ENCODE peak calls at places on chromosome 20, in four cellular contexts. One of them, this sample, is unnamed.

GRCh38 chr20:4202441-4202840 is 187.1 kb upstream of the RNF24 start:
- DNase-seq in SK-N-SH: no peak
- DNase-seq in stomach: no peak
- DNase-seq in GM23248: no peak
- DNase-seq in this sample: no peak

GRCh38 chr20:38126146-38126912 is 38.7 kb downstream of the TGM2 start:
- DNase-seq in stomach: peak; percentile 33
- DNase-seq in SK-N-SH: no peak
- DNase-seq in GM23248: no peak
- DNase-seq in this sample: no peak

GRCh38 chr20:5844063-5844681 is 94.0 kb downstream of the SHLD1 start:
- DNase-seq in SK-N-SH: no peak
- DNase-seq in GM23248: peak; percentile 67
- DNase-seq in stomach: no peak
- DNase-seq in this sample: no peak

GRCh38 chr20:51363813-51364212 is 178.7 kb downstream of the NFATC2 start:
- DNase-seq in GM23248: no peak
- DNase-seq in SK-N-SH: no peak
- DNase-seq in stomach: no peak
- DNase-seq in this sample: no peak

GRCh38 chr20:6704132-6704861 is 63.2 kb upstream of the BMP2 start:
- DNase-seq in SK-N-SH: no peak
- DNase-seq in GM23248: peak; percentile 74
- DNase-seq in stomach: peak; percentile 59
- DNase-seq in this sample: no peak

GRCh38 chr20:2402271-2402980 is 21.7 kb downstream of the TGM6 start:
- DNase-seq in SK-N-SH: peak; percentile 48
- DNase-seq in stomach: no peak
- DNase-seq in GM23248: peak; percentile 83
- DNase-seq in this sample: peak; percentile 30

GRCh38 chr20:17262786-17263185 is 35.9 kb downstream of the PCSK2 start:
- DNase-seq in GM23248: no peak
- DNase-seq in stomach: no peak
- DNase-seq in SK-N-SH: no peak
- DNase-seq in this sample: no peak

GRCh38 chr20:5696011-5696559 is 54.1 kb upstream of the SHLD1 start:
- DNase-seq in stomach: peak; percentile 28
- DNase-seq in SK-N-SH: no peak
- DNase-seq in GM23248: peak; percentile 73
- DNase-seq in this sample: no peak

GRCh38 chr20:23687986-23688385 is 852 bp downstream of the CST4 start:
- DNase-seq in stomach: no peak
- DNase-seq in SK-N-SH: no peak
- DNase-seq in GM23248: no peak
- DNase-seq in this sample: no peak

GRCh38 chr20:38219006-38219950 is 41.3 kb downstream of the KIAA1755 start:
- DNase-seq in GM23248: no peak
- DNase-seq in SK-N-SH: no peak
- DNase-seq in stomach: no peak
- DNase-seq in this sample: no peak

GRCh38 chr20:4117867-4118266 is 102.5 kb upstream of the RNF24 start:
- DNase-seq in GM23248: no peak
- DNase-seq in SK-N-SH: no peak
- DNase-seq in stomach: no peak
- DNase-seq in this sample: no peak

GRCh38 chr20:9409352-9409751 is 105.0 kb upstream of the LAMP5 start:
- DNase-seq in GM23248: peak; percentile 73
- DNase-seq in SK-N-SH: no peak
- DNase-seq in stomach: no peak
- DNase-seq in this sample: no peak

GRCh38 chr20:41889125-41889870 is 271.1 kb upstream of the CHD6 start:
- DNase-seq in SK-N-SH: peak; percentile 47
- DNase-seq in stomach: no peak
- DNase-seq in GM23248: no peak
- DNase-seq in this sample: peak; percentile 22

GRCh38 chr20:10447028-10447427 is 11.9 kb downstream of the SLX4IP start:
- DNase-seq in stomach: peak; percentile 30
- DNase-seq in GM23248: peak; percentile 70
- DNase-seq in SK-N-SH: peak; percentile 55
- DNase-seq in this sample: no peak

GRCh38 chr20:36268501-36269342 is 32.4 kb downstream of the AAR2 start:
- DNase-seq in GM23248: peak; percentile 35
- DNase-seq in SK-N-SH: no peak
- DNase-seq in stomach: no peak
- DNase-seq in this sample: no peak

GRCh38 chr20:62104791-62105345 is 17.4 kb upstream of the LSM14B start:
- DNase-seq in stomach: no peak
- DNase-seq in SK-N-SH: no peak
- DNase-seq in GM23248: peak; percentile 68
- DNase-seq in this sample: no peak

GRCh38 chr20:9112541-9113515 is 43.9 kb downstream of the PLCB4 start:
- DNase-seq in SK-N-SH: no peak
- DNase-seq in GM23248: peak; percentile 39
- DNase-seq in stomach: no peak
- DNase-seq in this sample: peak; percentile 34

GRCh38 chr20:64188682-64189529 is 24.7 kb downstream of the MYT1 start:
- DNase-seq in GM23248: peak; percentile 49
- DNase-seq in stomach: no peak
- DNase-seq in SK-N-SH: peak; percentile 49
- DNase-seq in this sample: peak; percentile 75

GRCh38 chr20:2136275-2136674 is 34.6 kb downstream of the STK35 start:
- DNase-seq in SK-N-SH: no peak
- DNase-seq in stomach: no peak
- DNase-seq in GM23248: no peak
- DNase-seq in this sample: no peak

GRCh38 chr20:46282669-46283068 is 25.6 kb downstream of the CDH22 start:
- DNase-seq in SK-N-SH: no peak
- DNase-seq in GM23248: no peak
- DNase-seq in stomach: no peak
- DNase-seq in this sample: no peak

GRCh38 chr20:10665791-10666190 is 8.0 kb downstream of the JAG1 start:
- DNase-seq in stomach: no peak
- DNase-seq in SK-N-SH: no peak
- DNase-seq in GM23248: no peak
- DNase-seq in this sample: no peak

GRCh38 chr20:39983655-39984054 is 705.4 kb downstream of the MAFB start:
- DNase-seq in GM23248: no peak
- DNase-seq in stomach: no peak
- DNase-seq in SK-N-SH: no peak
- DNase-seq in this sample: no peak

GRCh38 chr20:42506397-42506796 is 683.3 kb downstream of the PTPRT start:
- DNase-seq in GM23248: no peak
- DNase-seq in SK-N-SH: no peak
- DNase-seq in stomach: no peak
- DNase-seq in this sample: no peak

GRCh38 chr20:56217820-56218219 is 30.7 kb upstream of the MC3R start:
- DNase-seq in SK-N-SH: no peak
- DNase-seq in stomach: no peak
- DNase-seq in GM23248: no peak
- DNase-seq in this sample: no peak
- H3K9me3 ChIP-seq in SK-N-SH: no peaks in the 10 kb centered on the region
- H3K9me3 ChIP-seq in stomach: peaks cover 18% of the 10 kb centered on the region
- H3K9me3 ChIP-seq in GM23248: no peaks in the 10 kb centered on the region
- H3K9me3 ChIP-seq in this sample: no peaks in the 10 kb centered on the region

DNA sequence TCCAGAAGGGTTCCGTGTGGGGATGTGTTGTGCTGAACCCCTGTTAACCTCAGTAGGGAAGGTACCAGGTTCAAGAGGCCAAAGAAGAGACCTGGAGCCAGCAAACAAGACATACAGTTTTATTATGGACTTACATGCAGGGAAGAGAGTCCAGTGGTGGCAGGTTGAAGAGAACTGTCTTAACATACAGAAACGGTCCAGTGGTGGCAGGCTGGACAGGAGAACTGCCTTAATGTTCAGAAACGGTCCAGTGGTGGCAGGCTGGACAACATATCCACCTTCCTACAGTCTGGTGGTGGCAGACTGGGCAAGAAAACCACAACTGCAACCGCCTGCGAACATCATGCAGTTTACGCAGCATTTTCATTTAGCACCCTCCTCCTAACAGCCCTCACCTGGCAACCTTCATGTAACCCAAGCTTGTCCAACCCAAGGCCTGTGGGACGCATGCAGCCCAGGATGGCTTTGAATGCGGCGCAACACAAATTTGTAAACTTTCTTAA is 75.9 kb downstream of the PHACTR3 start:
- DNase-seq in GM23248: no peak
- DNase-seq in SK-N-SH: no peak
- DNase-seq in stomach: no peak
- DNase-seq in this sample: no peak
- H3K9me3 ChIP-seq in GM23248: no peaks in the 10 kb centered on the region
- H3K9me3 ChIP-seq in SK-N-SH: no peaks in the 10 kb centered on the region
- H3K9me3 ChIP-seq in stomach: no peaks in the 10 kb centered on the region
- H3K9me3 ChIP-seq in this sample: no peaks in the 10 kb centered on the region

DNA sequence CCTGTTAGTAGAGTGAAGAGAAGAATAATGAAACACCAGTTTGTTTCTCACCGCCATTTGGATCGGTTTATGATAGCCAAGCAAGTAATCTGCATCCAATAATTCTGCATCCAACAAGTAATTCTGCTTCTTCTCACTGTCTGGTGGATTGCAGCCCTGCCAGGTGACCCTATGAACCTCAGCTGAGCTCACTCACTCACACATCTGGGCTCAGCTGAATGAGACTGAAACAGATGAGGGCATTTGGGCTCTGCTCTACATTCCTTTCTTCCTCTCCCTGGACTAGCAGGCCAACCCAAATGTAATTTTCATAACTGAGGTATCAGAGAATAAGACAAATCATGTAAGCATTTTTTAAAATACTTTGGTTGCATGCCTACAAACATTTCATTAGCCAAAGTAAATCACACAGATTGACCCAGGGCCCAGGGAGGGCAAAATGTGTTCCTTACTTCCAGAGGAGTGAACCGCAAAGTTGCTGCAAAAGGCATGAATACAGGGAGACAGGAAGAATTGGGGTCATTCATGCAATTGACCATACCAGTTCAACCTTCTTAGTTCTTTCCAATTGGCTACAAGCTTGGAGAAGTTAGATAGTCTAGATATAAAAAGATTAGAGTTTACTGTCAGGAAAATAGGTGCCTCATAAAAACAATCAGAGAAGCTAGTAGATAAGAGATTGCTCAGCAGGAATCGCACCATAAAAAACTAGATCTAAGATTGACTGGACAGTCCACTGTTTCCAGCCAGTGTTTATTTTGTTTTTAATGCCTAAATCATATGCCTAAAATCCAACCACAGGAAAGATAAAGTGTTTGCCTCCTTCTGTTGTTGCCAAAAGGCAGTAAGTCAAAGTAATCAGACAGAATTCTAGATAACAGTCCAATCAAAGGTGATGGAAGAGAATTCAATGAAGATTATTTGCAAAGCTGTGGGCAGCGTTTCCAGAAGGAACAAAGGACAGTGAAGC is 43.7 kb downstream of the CBLN4 start:
- DNase-seq in stomach: no peak
- DNase-seq in SK-N-SH: no peak
- DNase-seq in GM23248: no peak
- DNase-seq in this sample: peak; percentile 75
- H3K9me3 ChIP-seq in stomach: no peaks in the 10 kb centered on the region
- H3K9me3 ChIP-seq in SK-N-SH: no peaks in the 10 kb centered on the region
- H3K9me3 ChIP-seq in GM23248: no peaks in the 10 kb centered on the region
- H3K9me3 ChIP-seq in this sample: no peaks in the 10 kb centered on the region

GRCh38 chr20:21706345-21707195 is 1.1 kb downstream of the PAX1 start:
- DNase-seq in SK-N-SH: no peak
- DNase-seq in stomach: no peak
- DNase-seq in GM23248: no peak
- DNase-seq in this sample: no peak

GRCh38 chr20:21702553-21703467 is 2.7 kb upstream of the PAX1 start:
- DNase-seq in GM23248: peak; percentile 70
- DNase-seq in stomach: no peak
- DNase-seq in SK-N-SH: peak; percentile 80
- DNase-seq in this sample: peak; percentile 76

GRCh38 chr20:21703740-21704407 is 1.6 kb upstream of the PAX1 start:
- DNase-seq in SK-N-SH: no peak
- DNase-seq in GM23248: no peak
- DNase-seq in stomach: no peak
- DNase-seq in this sample: no peak

GRCh38 chr20:21705466-21706344 is at the start of gene PAX1:
- DNase-seq in stomach: no peak
- DNase-seq in SK-N-SH: no peak
- DNase-seq in GM23248: peak; percentile 46
- DNase-seq in this sample: no peak

DNA sequence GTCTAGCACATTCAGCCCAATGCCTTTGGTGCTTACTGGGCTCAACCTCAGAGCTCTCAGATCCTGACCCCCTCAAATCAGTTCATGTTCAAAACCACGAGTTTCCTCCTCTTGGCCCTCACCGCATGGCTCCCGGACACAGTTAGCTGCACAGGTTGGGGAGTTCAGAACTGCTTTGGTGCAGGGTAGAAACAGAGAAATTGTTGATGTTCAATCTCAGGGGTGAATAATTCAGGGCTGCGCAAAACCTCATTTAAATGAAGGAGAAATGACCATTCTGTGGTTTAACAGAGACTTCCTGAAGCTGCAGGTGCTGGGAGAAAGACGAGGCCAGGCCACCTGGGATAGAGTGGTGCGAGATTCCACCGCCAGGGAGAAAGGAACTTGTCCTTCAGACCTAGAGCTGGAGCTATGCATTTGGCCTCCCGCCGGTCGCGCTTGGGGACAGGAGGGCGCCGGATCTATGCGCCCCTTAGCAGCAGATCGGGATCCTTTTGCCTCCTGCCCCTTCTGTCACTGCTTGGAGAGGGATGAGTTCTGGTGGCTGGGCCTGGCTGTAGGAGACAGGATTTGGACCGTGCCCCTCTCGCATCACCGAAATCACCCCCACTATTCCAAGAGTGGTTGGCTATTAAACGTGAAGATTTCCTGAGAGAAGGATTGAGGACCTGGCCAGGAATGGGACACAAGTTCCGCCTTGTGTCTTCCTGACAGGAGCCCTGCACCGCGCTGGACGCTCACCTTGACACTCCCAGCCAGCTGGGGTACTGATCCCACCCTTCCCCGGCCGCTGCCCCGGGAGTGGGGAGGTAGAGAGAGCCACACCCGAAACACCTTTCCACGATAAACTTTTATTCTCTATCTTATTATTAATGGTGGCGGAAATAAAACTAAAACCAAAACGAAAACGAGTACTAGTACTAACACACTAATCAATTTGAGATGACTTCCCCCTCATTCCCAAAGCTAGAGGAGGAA is 767 bp upstream of the PAX1 start:
- DNase-seq in stomach: no peak
- DNase-seq in GM23248: no peak
- DNase-seq in SK-N-SH: no peak
- DNase-seq in this sample: no peak
- H3K9me3 ChIP-seq in stomach: no peaks in the 10 kb centered on the region
- H3K9me3 ChIP-seq in GM23248: no peaks in the 10 kb centered on the region
- H3K9me3 ChIP-seq in SK-N-SH: no peaks in the 10 kb centered on the region
- H3K9me3 ChIP-seq in this sample: no peaks in the 10 kb centered on the region

GRCh38 chr20:29452186-29452585 is 1805.3 kb upstream of the DEFB115 start:
- DNase-seq in SK-N-SH: no peak
- DNase-seq in GM23248: no peak
- DNase-seq in stomach: no peak
- DNase-seq in this sample: no peak
- H3K9me3 ChIP-seq in SK-N-SH: no peaks in the 10 kb centered on the region
- H3K9me3 ChIP-seq in GM23248: no peaks in the 10 kb centered on the region
- H3K9me3 ChIP-seq in stomach: peaks cover 18% of the 10 kb centered on the region
- H3K9me3 ChIP-seq in this sample: no peaks in the 10 kb centered on the region